ENCODE peak calls at places on chromosome 22, in seven cellular contexts. One of them, this sample, is unnamed. For H3K4me1 and H3K9me3, the result is how much of the 10 kb centered on the place peaks cover.

GRCh38 chr22:45844009-45844408 is 133.0 kb downstream of the WNT7B start:
- DNase-seq in cardiac muscle cell: no peak
- DNase-seq in sigmoid colon: no peak
- DNase-seq in IMR-90: no peak
- DNase-seq in adrenal gland: no peak
- DNase-seq in prostate gland: no peak
- DNase-seq in tibial artery: no peak
- DNase-seq in this sample: no peak

GRCh38 chr22:45102896-45103420 is 60.8 kb upstream of the NUP50 start:
- DNase-seq in cardiac muscle cell: no peak
- DNase-seq in sigmoid colon: no peak
- DNase-seq in IMR-90: no peak
- DNase-seq in adrenal gland: no peak
- DNase-seq in prostate gland: no peak
- DNase-seq in tibial artery: no peak
- DNase-seq in this sample: no peak

GRCh38 chr22:20008221-20008995 is 8.2 kb downstream of the ARVCF start:
- DNase-seq in cardiac muscle cell: no peak
- DNase-seq in sigmoid colon: no peak
- DNase-seq in IMR-90: no peak
- DNase-seq in adrenal gland: no peak
- DNase-seq in prostate gland: no peak
- DNase-seq in tibial artery: no peak
- DNase-seq in this sample: no peak

GRCh38 chr22:44448271-44448780 is 49.7 kb downstream of the RTL6 start:
- DNase-seq in cardiac muscle cell: peak
- DNase-seq in sigmoid colon: peak
- DNase-seq in IMR-90: peak
- DNase-seq in adrenal gland: peak
- DNase-seq in prostate gland: peak
- DNase-seq in tibial artery: peak
- DNase-seq in this sample: no peak

GRCh38 chr22:26553056-26553752 is 36.7 kb downstream of the TPST2 start:
- DNase-seq in cardiac muscle cell: peak
- DNase-seq in sigmoid colon: no peak
- DNase-seq in IMR-90: peak
- DNase-seq in adrenal gland: no peak
- DNase-seq in prostate gland: no peak
- DNase-seq in tibial artery: no peak
- DNase-seq in this sample: peak

GRCh38 chr22:42799061-42799460 is 58.0 kb downstream of the ARFGAP3 start:
- DNase-seq in cardiac muscle cell: no peak
- DNase-seq in sigmoid colon: no peak
- DNase-seq in IMR-90: no peak
- DNase-seq in adrenal gland: peak
- DNase-seq in prostate gland: no peak
- DNase-seq in tibial artery: no peak
- DNase-seq in this sample: no peak

GRCh38 chr22:43315687-43316217 is 27.4 kb downstream of the SCUBE1 start:
- DNase-seq in cardiac muscle cell: no peak
- DNase-seq in sigmoid colon: no peak
- DNase-seq in IMR-90: no peak
- DNase-seq in adrenal gland: no peak
- DNase-seq in prostate gland: no peak
- DNase-seq in tibial artery: no peak
- DNase-seq in this sample: no peak

GRCh38 chr22:25564320-25564978 is at the start of gene GRK3:
- DNase-seq in cardiac muscle cell: peak
- DNase-seq in sigmoid colon: peak
- DNase-seq in IMR-90: peak
- DNase-seq in adrenal gland: peak
- DNase-seq in prostate gland: peak
- DNase-seq in tibial artery: peak
- DNase-seq in this sample: peak

GRCh38 chr22:42437488-42438292 is 5.5 kb upstream of the NFAM1 start:
- DNase-seq in cardiac muscle cell: peak
- DNase-seq in sigmoid colon: peak
- DNase-seq in IMR-90: peak
- DNase-seq in adrenal gland: peak
- DNase-seq in prostate gland: no peak
- DNase-seq in tibial artery: peak
- DNase-seq in this sample: peak

GRCh38 chr22:26023104-26023775 is 146.0 kb upstream of the SEZ6L start:
- DNase-seq in cardiac muscle cell: no peak
- DNase-seq in sigmoid colon: no peak
- DNase-seq in IMR-90: no peak
- DNase-seq in adrenal gland: no peak
- DNase-seq in prostate gland: no peak
- DNase-seq in tibial artery: no peak
- DNase-seq in this sample: no peak

GRCh38 chr22:17087176-17088131 is 2.7 kb downstream of the IL17RA start:
- DNase-seq in cardiac muscle cell: peak
- DNase-seq in sigmoid colon: peak
- DNase-seq in IMR-90: peak
- DNase-seq in adrenal gland: no peak
- DNase-seq in prostate gland: no peak
- DNase-seq in tibial artery: no peak
- DNase-seq in this sample: no peak

GRCh38 chr22:20959578-20960461 is 7.2 kb upstream of the AIFM3 start:
- DNase-seq in cardiac muscle cell: no peak
- DNase-seq in sigmoid colon: no peak
- DNase-seq in IMR-90: no peak
- DNase-seq in adrenal gland: no peak
- DNase-seq in prostate gland: no peak
- DNase-seq in tibial artery: no peak
- DNase-seq in this sample: no peak

GRCh38 chr22:25221790-25222189 is 2.4 kb downstream of the CRYBB2 start:
- DNase-seq in cardiac muscle cell: no peak
- DNase-seq in sigmoid colon: no peak
- DNase-seq in IMR-90: no peak
- DNase-seq in adrenal gland: no peak
- DNase-seq in prostate gland: no peak
- DNase-seq in tibial artery: no peak
- DNase-seq in this sample: no peak

GRCh38 chr22:43923191-43923590 is 414 bp upstream of the PNPLA3 start:
- DNase-seq in cardiac muscle cell: peak
- DNase-seq in sigmoid colon: no peak
- DNase-seq in IMR-90: no peak
- DNase-seq in adrenal gland: no peak
- DNase-seq in prostate gland: no peak
- DNase-seq in tibial artery: no peak
- DNase-seq in this sample: no peak

GRCh38 chr22:41285820-41286638 is at the start of gene RANGAP1:
- DNase-seq in cardiac muscle cell: peak
- DNase-seq in sigmoid colon: peak
- DNase-seq in IMR-90: peak
- DNase-seq in adrenal gland: peak
- DNase-seq in prostate gland: peak
- DNase-seq in tibial artery: peak
- DNase-seq in this sample: peak

GRCh38 chr22:42376721-42377177 is 55.5 kb downstream of the NFAM1 start:
- DNase-seq in cardiac muscle cell: peak
- DNase-seq in sigmoid colon: peak
- DNase-seq in IMR-90: peak
- DNase-seq in adrenal gland: peak
- DNase-seq in prostate gland: no peak
- DNase-seq in tibial artery: peak
- DNase-seq in this sample: no peak

GRCh38 chr22:24350627-24351026 is 76.8 kb upstream of the ADORA2A start:
- DNase-seq in cardiac muscle cell: no peak
- DNase-seq in sigmoid colon: no peak
- DNase-seq in IMR-90: no peak
- DNase-seq in adrenal gland: no peak
- DNase-seq in prostate gland: no peak
- DNase-seq in tibial artery: no peak
- DNase-seq in this sample: no peak

GRCh38 chr22:45865561-45866397 is 111.2 kb downstream of the WNT7B start:
- DNase-seq in cardiac muscle cell: no peak
- DNase-seq in sigmoid colon: peak
- DNase-seq in IMR-90: no peak
- DNase-seq in adrenal gland: peak
- DNase-seq in prostate gland: peak
- DNase-seq in tibial artery: no peak
- DNase-seq in this sample: no peak

GRCh38 chr22:35156945-35157344 is 91.0 kb downstream of the ISX start:
- DNase-seq in cardiac muscle cell: no peak
- DNase-seq in sigmoid colon: no peak
- DNase-seq in IMR-90: no peak
- DNase-seq in adrenal gland: no peak
- DNase-seq in prostate gland: no peak
- DNase-seq in tibial artery: no peak
- DNase-seq in this sample: no peak

GRCh38 chr22:22520020-22520656 is at the start of gene ZNF280A:
- DNase-seq in cardiac muscle cell: peak
- DNase-seq in sigmoid colon: no peak
- DNase-seq in IMR-90: no peak
- DNase-seq in adrenal gland: peak
- DNase-seq in prostate gland: no peak
- DNase-seq in tibial artery: no peak
- DNase-seq in this sample: no peak

GRCh38 chr22:24244144-24244787 is 616 bp downstream of the GGT5 start:
- DNase-seq in cardiac muscle cell: peak
- DNase-seq in sigmoid colon: no peak
- DNase-seq in IMR-90: peak
- DNase-seq in adrenal gland: no peak
- DNase-seq in prostate gland: no peak
- DNase-seq in tibial artery: peak
- DNase-seq in this sample: no peak

GRCh38 chr22:39522567-39523300 is 2.4 kb downstream of the ATF4 start:
- DNase-seq in cardiac muscle cell: peak
- DNase-seq in sigmoid colon: peak
- DNase-seq in IMR-90: peak
- DNase-seq in adrenal gland: peak
- DNase-seq in prostate gland: peak
- DNase-seq in tibial artery: no peak
- DNase-seq in this sample: peak

GRCh38 chr22:39525658-39525975 is 5.3 kb downstream of the ATF4 start:
- DNase-seq in cardiac muscle cell: no peak
- DNase-seq in sigmoid colon: no peak
- DNase-seq in IMR-90: no peak
- DNase-seq in adrenal gland: no peak
- DNase-seq in prostate gland: no peak
- DNase-seq in tibial artery: no peak
- DNase-seq in this sample: no peak

GRCh38 chr22:39524753-39525657 is 4.6 kb downstream of the ATF4 start:
- DNase-seq in cardiac muscle cell: no peak
- DNase-seq in sigmoid colon: no peak
- DNase-seq in IMR-90: no peak
- DNase-seq in adrenal gland: no peak
- DNase-seq in prostate gland: no peak
- DNase-seq in tibial artery: no peak
- DNase-seq in this sample: no peak

GRCh38 chr22:39526736-39527171 is 5.8 kb downstream of the RPS19BP1 start:
- DNase-seq in cardiac muscle cell: no peak
- DNase-seq in sigmoid colon: no peak
- DNase-seq in IMR-90: no peak
- DNase-seq in adrenal gland: no peak
- DNase-seq in prostate gland: no peak
- DNase-seq in tibial artery: no peak
- DNase-seq in this sample: peak

DNA sequence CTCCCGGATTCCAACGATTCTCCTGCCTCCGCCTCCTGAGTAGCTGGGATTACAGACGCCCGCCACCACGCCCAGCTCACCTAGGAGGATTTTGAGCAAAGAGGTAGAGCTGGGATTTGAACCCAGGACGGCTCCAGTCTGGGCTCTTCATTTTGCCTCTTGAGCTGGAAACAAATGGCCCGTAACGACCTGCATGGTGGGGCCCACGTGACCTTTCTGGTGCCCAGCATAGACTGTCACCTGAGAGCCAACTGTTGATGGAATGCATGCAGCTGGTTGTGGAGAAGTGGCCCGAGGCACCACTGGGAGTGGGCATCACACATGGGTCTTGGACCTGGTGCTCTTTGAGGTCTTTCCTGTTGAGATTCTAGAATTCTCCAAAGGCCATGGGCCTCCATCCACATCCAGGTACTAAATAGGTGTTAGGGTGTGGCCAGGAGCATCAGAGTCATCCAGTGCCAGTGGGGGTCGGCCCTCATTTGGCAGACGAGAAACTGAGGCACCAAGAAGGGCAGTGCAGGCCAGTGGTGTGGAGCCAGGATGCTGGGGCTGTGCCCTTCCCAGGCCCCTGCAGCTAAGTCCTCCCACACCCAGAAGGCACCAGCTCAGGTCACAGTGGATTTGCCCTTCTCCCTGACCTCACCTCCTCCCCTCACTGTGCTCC is 3.9 kb downstream of the ATF4 start:
- DNase-seq in cardiac muscle cell: no peak
- DNase-seq in sigmoid colon: no peak
- DNase-seq in IMR-90: no peak
- DNase-seq in adrenal gland: no peak
- DNase-seq in prostate gland: no peak
- DNase-seq in tibial artery: no peak
- DNase-seq in this sample: no peak
- H3K4me1 ChIP-seq in cardiac muscle cell: under half
- H3K4me1 ChIP-seq in sigmoid colon: half or more
- H3K4me1 ChIP-seq in IMR-90: under half
- H3K4me1 ChIP-seq in adrenal gland: half or more
- H3K4me1 ChIP-seq in prostate gland: under half
- H3K4me1 ChIP-seq in tibial artery: half or more
- H3K4me1 ChIP-seq in this sample: under half

GRCh38 chr22:50456466-50457234 is 18.2 kb downstream of the SBF1 start:
- DNase-seq in cardiac muscle cell: no peak
- DNase-seq in sigmoid colon: no peak
- DNase-seq in IMR-90: no peak
- DNase-seq in adrenal gland: no peak
- DNase-seq in prostate gland: no peak
- DNase-seq in tibial artery: no peak
- DNase-seq in this sample: no peak
- TF ChIP-seq CTCF in cardiac muscle cell: peak
- TF ChIP-seq CTCF in sigmoid colon: no peak
- TF ChIP-seq CTCF in IMR-90: peak
- TF ChIP-seq CTCF in adrenal gland: no peak
- TF ChIP-seq CTCF in prostate gland: no peak
- TF ChIP-seq CTCF in tibial artery: no peak
- TF ChIP-seq CTCF in this sample: no peak

DNA sequence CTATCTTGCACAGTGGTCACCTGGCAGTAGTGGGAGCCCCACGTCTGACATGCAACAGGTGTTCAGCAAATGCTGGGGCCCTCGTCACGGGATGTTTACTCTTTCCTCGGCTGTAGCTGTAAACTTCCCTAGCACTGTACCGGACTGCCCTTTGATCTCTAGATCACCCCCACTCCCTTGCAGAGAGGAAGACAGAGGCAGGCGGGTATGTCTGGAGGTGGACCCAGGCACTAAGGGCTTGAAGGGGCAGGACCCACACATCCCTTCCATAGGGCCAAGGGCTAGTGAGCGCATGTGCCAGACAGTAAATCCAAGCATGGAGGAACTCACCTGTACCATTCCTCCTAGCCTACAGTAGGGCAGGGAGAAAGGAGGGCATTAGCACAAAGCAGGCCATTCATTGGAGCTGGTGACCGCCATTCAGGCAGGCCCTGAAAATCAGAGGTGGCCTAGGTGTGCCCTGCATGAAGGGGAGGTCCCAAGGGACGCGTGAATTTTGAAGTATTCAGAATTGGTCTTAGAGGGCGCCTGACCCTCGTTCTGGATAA is 1.9 kb upstream of the SMTN start:
- DNase-seq in cardiac muscle cell: no peak
- DNase-seq in sigmoid colon: no peak
- DNase-seq in IMR-90: no peak
- DNase-seq in adrenal gland: no peak
- DNase-seq in prostate gland: no peak
- DNase-seq in tibial artery: no peak
- DNase-seq in this sample: peak
- H3K9me3 ChIP-seq in cardiac muscle cell: under half
- H3K9me3 ChIP-seq in sigmoid colon: under half
- H3K9me3 ChIP-seq in IMR-90: under half
- H3K9me3 ChIP-seq in adrenal gland: under half
- H3K9me3 ChIP-seq in prostate gland: under half
- H3K9me3 ChIP-seq in tibial artery: under half
- H3K9me3 ChIP-seq in this sample: under half

GRCh38 chr22:37222440-37222971 is 10.2 kb upstream of the SSTR3 start:
- DNase-seq in cardiac muscle cell: no peak
- DNase-seq in sigmoid colon: no peak
- DNase-seq in IMR-90: no peak
- DNase-seq in adrenal gland: no peak
- DNase-seq in prostate gland: no peak
- DNase-seq in tibial artery: no peak
- DNase-seq in this sample: no peak
- H3K4me1 ChIP-seq in cardiac muscle cell: under half
- H3K4me1 ChIP-seq in sigmoid colon: under half
- H3K4me1 ChIP-seq in IMR-90: under half
- H3K4me1 ChIP-seq in adrenal gland: under half
- H3K4me1 ChIP-seq in prostate gland: under half
- H3K4me1 ChIP-seq in tibial artery: under half
- H3K4me1 ChIP-seq in this sample: under half

This sample was measured in pancreas.